ENCODE peak calls at places on chromosomes 12 and 14, in eight cellular contexts. V is AG10803, P is heart left ventricle, A is PC-9, L is HEK293T, T is NCI-H1105, H is NCI-H510A, F is skeletal muscle cell. D is an unnamed sample.
A peak's percentile ranks its signal among the peaks of the same experiment; 100 is the strongest.

GRCh38 chr12:51722387-51722786 is 126.1 kb downstream of the FIGNL2 start:
- DNase-seq in P (no peak), H (no peak), A (no peak), L (no peak), V (no peak), F (no peak), T (no peak), D (no peak)

GRCh38 chr12:26340649-26341048 is 145.3 kb downstream of the SSPN start:
- DNase-seq in T (no peak), F (no peak), L (no peak), A (no peak), V (no peak), P (peak; percentile 37), H (no peak), D (no peak)

GRCh38 chr12:26630546-26631027 is 202.4 kb downstream of the ITPR2 start:
- DNase-seq in T (no peak), V (peak; percentile 49), F (peak; percentile 57), P (no peak), L (no peak), H (no peak), A (no peak), D (no peak)

GRCh38 chr12:99772274-99772673 is 124.7 kb downstream of the GARIN6 start:
- DNase-seq in H (no peak), T (no peak), L (no peak), P (no peak), A (no peak), F (no peak), V (no peak), D (no peak)

GRCh38 chr12:51923506-51924365 is 16.4 kb downstream of the ACVRL1 start:
- DNase-seq in A (no peak), P (peak; percentile 71), V (peak; percentile 29), L (peak; percentile 80), F (no peak), T (no peak), H (no peak), D (no peak)

GRCh38 chr12:16198884-16199283 is 78.6 kb downstream of the SLC15A5 start:
- DNase-seq in A (no peak), P (no peak), V (no peak), L (no peak), H (no peak), F (no peak), T (no peak), D (no peak)

GRCh38 chr12:27535318-27535717 is 11.3 kb downstream of the PPFIBP1 start:
- DNase-seq in F (no peak), L (no peak), V (no peak), H (no peak), T (no peak), P (no peak), A (no peak), D (no peak)

GRCh38 chr14:77040309-77040994 is 11.9 kb upstream of the IRF2BPL start:
- DNase-seq in T (peak; percentile 100), A (peak; percentile 99), L (peak; percentile 78), V (peak; percentile 96), H (peak; percentile 98), F (peak; percentile 93), P (peak; percentile 100), D (peak; percentile 97)

GRCh38 chr14:102824832-102825231 is 47.6 kb downstream of the TRAF3 start:
- DNase-seq in H (no peak), A (peak; percentile 65), T (no peak), L (no peak), V (peak; percentile 39), F (peak; percentile 36), P (peak; percentile 79), D (no peak)

GRCh38 chr14:74569387-74569786 is 42.6 kb downstream of the LTBP2 start:
- DNase-seq in T (no peak), A (no peak), L (no peak), H (no peak), F (no peak), V (no peak), P (peak; percentile 10), D (no peak)

GRCh38 chr12:28844718-28845117 is 304.4 kb upstream of the FAR2 start:
- DNase-seq in F (no peak), P (no peak), V (no peak), A (no peak), T (no peak), H (no peak), L (no peak), D (no peak)

GRCh38 chr12:109795023-109795422 is 38.2 kb downstream of the TRPV4 start:
- DNase-seq in F (no peak), A (peak; percentile 55), P (no peak), T (no peak), L (no peak), V (peak; percentile 42), H (no peak), D (no peak)

GRCh38 chr12:48131517-48131916 is 12.4 kb downstream of the PFKM start:
- DNase-seq in T (no peak), V (no peak), P (no peak), H (no peak), L (no peak), F (no peak), A (no peak), D (no peak)

GRCh38 chr12:28222959-28223662 is 32.9 kb downstream of the CCDC91 start:
- DNase-seq in H (no peak), V (no peak), L (no peak), F (no peak), P (no peak), T (no peak), A (no peak), D (no peak)

GRCh38 chr12:6092784-6093722 is 31.4 kb downstream of the VWF start:
- DNase-seq in V (peak; percentile 83), P (no peak), L (no peak), A (peak; percentile 97), T (no peak), F (no peak), H (no peak), D (no peak)

GRCh38 chr12:10716704-10717315 is 6.3 kb downstream of the YBX3 start:
- DNase-seq in H (no peak), T (peak; percentile 55), F (peak; percentile 76), P (peak; percentile 86), V (peak; percentile 87), A (peak; percentile 88), L (peak; percentile 70), D (no peak)

GRCh38 chr14:81384900-81385299 is 15.2 kb downstream of the STON2 start:
- DNase-seq in A (peak; percentile 85), H (no peak), V (peak; percentile 84), L (no peak), F (no peak), T (peak; percentile 45), P (no peak), D (no peak)

GRCh38 chr12:53252349-53252916 is 15.7 kb upstream of the ESPL1 start:
- DNase-seq in P (peak; percentile 31), H (peak; percentile 14), T (no peak), F (no peak), V (peak; percentile 18), L (no peak), A (peak; percentile 83), D (no peak)

GRCh38 chr14:100903672-100904185 is at the start of gene RTL1:
- DNase-seq in F (no peak), V (no peak), P (no peak), T (no peak), L (no peak), A (no peak), H (no peak), D (no peak)

GRCh38 chr14:100159107-100159864 is at the start of gene DEGS2:
- DNase-seq in V (no peak), L (peak; percentile 53), H (peak; percentile 60), T (peak; percentile 73), F (no peak), A (no peak), P (no peak), D (peak; percentile 14)

GRCh38 chr12:45948546-45948945 is 41.8 kb downstream of the SCAF11 start:
- DNase-seq in A (no peak), F (no peak), P (no peak), H (no peak), T (no peak), L (no peak), V (no peak), D (no peak)

GRCh38 chr12:75812341-75813018 is 219.1 kb downstream of the PHLDA1 start:
- DNase-seq in H (peak; percentile 40), A (no peak), V (peak; percentile 92), T (peak; percentile 15), F (no peak), L (no peak), P (no peak), D (no peak)

GRCh38 chr12:10910380-10910779 is 1.0 kb upstream of the TAS2R13 start:
- DNase-seq in P (no peak), F (no peak), L (no peak), H (no peak), T (no peak), A (no peak), V (no peak), D (no peak)

GRCh38 chr14:96564389-96564788 is 62.2 kb downstream of the PAPOLA start:
- DNase-seq in T (no peak), A (no peak), H (no peak), L (no peak), V (no peak), F (no peak), P (no peak), D (no peak)

GRCh38 chr12:6326316-6326959 is 15.4 kb downstream of the TNFRSF1A start:
- DNase-seq in F (no peak), V (peak; percentile 71), L (peak; percentile 77), P (peak; percentile 66), A (no peak), T (no peak), H (no peak), D (no peak)

GRCh38 chr12:100229876-100230275 is 29.3 kb downstream of the ACTR6 start:
- DNase-seq in L (no peak), H (no peak), V (no peak), F (no peak), T (no peak), P (no peak), A (peak; percentile 95), D (no peak)

GRCh38 chr12:123013185-123014095 is 33.0 kb downstream of the ARL6IP4 start:
- DNase-seq in T (no peak), L (no peak), V (no peak), P (no peak), A (no peak), H (no peak), F (no peak), D (no peak)

GRCh38 chr12:52216107-52216506 is 16.9 kb upstream of the KRT7 start:
- DNase-seq in L (no peak), H (no peak), A (no peak), V (no peak), P (no peak), F (no peak), T (no peak), D (no peak)

GRCh38 chr12:75990189-75990912 is 41.2 kb downstream of the PHLDA1 start:
- DNase-seq in L (no peak), T (no peak), A (no peak), F (no peak), H (no peak), P (no peak), V (no peak), D (no peak)

GRCh38 chr14:32252030-32252670 is 49.1 kb upstream of the RNU6-8 start:
- DNase-seq in F (no peak), P (peak; percentile 37), L (peak; percentile 72), T (peak; percentile 58), H (peak; percentile 17), A (peak; percentile 50), V (peak; percentile 72), D (peak; percentile 61)

GRCh38 chr14:53601409-53601808 is 355.2 kb downstream of the BMP4 start:
- DNase-seq in A (no peak), L (no peak), F (no peak), H (no peak), V (no peak), T (no peak), P (no peak), D (no peak)